ENCODE peak calls at places on chromosome 15, in four cellular contexts. One of them, this sample, is unnamed. For H3K9me3, the result is how much of the 10 kb centered on the place peaks cover.

GRCh38 chr15:31136016-31136415 is 34.5 kb upstream of the TRPM1 start:
- DNase-seq in CD8-positive, alpha-beta memory T cell: no peak
- DNase-seq in psoas muscle: no peak
- DNase-seq in mesenchymal stem cell: no peak
- DNase-seq in this sample: no peak

GRCh38 chr15:42491540-42492225 is 742 bp upstream of the ZNF106 start:
- DNase-seq in mesenchymal stem cell: peak
- DNase-seq in psoas muscle: no peak
- DNase-seq in CD8-positive, alpha-beta memory T cell: no peak
- DNase-seq in this sample: no peak

GRCh38 chr15:72907733-72908132 is 124.2 kb upstream of the ADPGK start:
- DNase-seq in psoas muscle: no peak
- DNase-seq in mesenchymal stem cell: peak
- DNase-seq in CD8-positive, alpha-beta memory T cell: no peak
- DNase-seq in this sample: no peak

GRCh38 chr15:68994149-68994548 is 20.3 kb upstream of the NOX5 start:
- DNase-seq in mesenchymal stem cell: no peak
- DNase-seq in psoas muscle: no peak
- DNase-seq in CD8-positive, alpha-beta memory T cell: no peak
- DNase-seq in this sample: no peak

GRCh38 chr15:56146756-56147155 is 96.9 kb downstream of the RFX7 start:
- DNase-seq in mesenchymal stem cell: no peak
- DNase-seq in CD8-positive, alpha-beta memory T cell: no peak
- DNase-seq in psoas muscle: no peak
- DNase-seq in this sample: no peak

GRCh38 chr15:95929232-95929846 is 401.2 kb upstream of the NR2F2 start:
- DNase-seq in mesenchymal stem cell: peak
- DNase-seq in CD8-positive, alpha-beta memory T cell: no peak
- DNase-seq in psoas muscle: no peak
- DNase-seq in this sample: no peak

GRCh38 chr15:67013696-67014095 is 51.7 kb upstream of the SMAD3 start:
- DNase-seq in psoas muscle: peak
- DNase-seq in mesenchymal stem cell: peak
- DNase-seq in CD8-positive, alpha-beta memory T cell: no peak
- DNase-seq in this sample: no peak

GRCh38 chr15:98421419-98422085 is 226.8 kb upstream of the IGF1R start:
- DNase-seq in psoas muscle: peak
- DNase-seq in mesenchymal stem cell: peak
- DNase-seq in CD8-positive, alpha-beta memory T cell: no peak
- DNase-seq in this sample: peak

GRCh38 chr15:69892351-69892750 is 205.4 kb downstream of the TLE3 start:
- DNase-seq in mesenchymal stem cell: no peak
- DNase-seq in psoas muscle: no peak
- DNase-seq in CD8-positive, alpha-beta memory T cell: no peak
- DNase-seq in this sample: no peak

GRCh38 chr15:81106560-81106959 is 27.5 kb upstream of the CFAP161 start:
- DNase-seq in CD8-positive, alpha-beta memory T cell: no peak
- DNase-seq in mesenchymal stem cell: peak
- DNase-seq in psoas muscle: peak
- DNase-seq in this sample: no peak

GRCh38 chr15:22893881-22894280 is 55.4 kb downstream of the NIPA2 start:
- DNase-seq in psoas muscle: no peak
- DNase-seq in mesenchymal stem cell: no peak
- DNase-seq in CD8-positive, alpha-beta memory T cell: no peak
- DNase-seq in this sample: no peak

GRCh38 chr15:93146196-93146595 is 57.2 kb upstream of the RGMA start:
- DNase-seq in psoas muscle: no peak
- DNase-seq in CD8-positive, alpha-beta memory T cell: no peak
- DNase-seq in mesenchymal stem cell: no peak
- DNase-seq in this sample: no peak

GRCh38 chr15:69677403-69677802 is 224.8 kb downstream of the RPLP1 start:
- DNase-seq in psoas muscle: no peak
- DNase-seq in CD8-positive, alpha-beta memory T cell: no peak
- DNase-seq in mesenchymal stem cell: no peak
- DNase-seq in this sample: no peak

GRCh38 chr15:89114974-89115373 is 26.7 kb downstream of the ABHD2 start:
- DNase-seq in CD8-positive, alpha-beta memory T cell: no peak
- DNase-seq in mesenchymal stem cell: peak
- DNase-seq in psoas muscle: no peak
- DNase-seq in this sample: no peak

GRCh38 chr15:98904466-98905048 is 103.0 kb downstream of the PGPEP1L start:
- DNase-seq in CD8-positive, alpha-beta memory T cell: no peak
- DNase-seq in psoas muscle: no peak
- DNase-seq in mesenchymal stem cell: peak
- DNase-seq in this sample: no peak

GRCh38 chr15:96619171-96619570 is 288.7 kb downstream of the NR2F2 start:
- DNase-seq in psoas muscle: no peak
- DNase-seq in CD8-positive, alpha-beta memory T cell: no peak
- DNase-seq in mesenchymal stem cell: no peak
- DNase-seq in this sample: no peak

GRCh38 chr15:71329041-71329440 is 213.8 kb downstream of the THSD4 start:
- DNase-seq in mesenchymal stem cell: no peak
- DNase-seq in psoas muscle: peak
- DNase-seq in CD8-positive, alpha-beta memory T cell: no peak
- DNase-seq in this sample: no peak

GRCh38 chr15:52261498-52262242 is 33.9 kb downstream of the MYO5C start:
- DNase-seq in mesenchymal stem cell: peak
- DNase-seq in CD8-positive, alpha-beta memory T cell: peak
- DNase-seq in psoas muscle: peak
- DNase-seq in this sample: no peak

GRCh38 chr15:51853987-51854386 is 24.5 kb downstream of the TMOD3 start:
- DNase-seq in psoas muscle: no peak
- DNase-seq in mesenchymal stem cell: peak
- DNase-seq in CD8-positive, alpha-beta memory T cell: no peak
- DNase-seq in this sample: no peak

GRCh38 chr15:39498642-39499041 is 82.2 kb upstream of the THBS1 start:
- DNase-seq in CD8-positive, alpha-beta memory T cell: no peak
- DNase-seq in mesenchymal stem cell: no peak
- DNase-seq in psoas muscle: no peak
- DNase-seq in this sample: no peak

GRCh38 chr15:88590771-88591170 is 30.4 kb upstream of the AEN start:
- DNase-seq in psoas muscle: no peak
- DNase-seq in mesenchymal stem cell: no peak
- DNase-seq in CD8-positive, alpha-beta memory T cell: no peak
- DNase-seq in this sample: no peak

GRCh38 chr15:49135893-49136292 is 19.5 kb downstream of the COPS2 start:
- DNase-seq in CD8-positive, alpha-beta memory T cell: no peak
- DNase-seq in psoas muscle: no peak
- DNase-seq in mesenchymal stem cell: peak
- DNase-seq in this sample: no peak

GRCh38 chr15:71456812-71457211 is 341.5 kb downstream of the THSD4 start:
- DNase-seq in CD8-positive, alpha-beta memory T cell: no peak
- DNase-seq in mesenchymal stem cell: no peak
- DNase-seq in psoas muscle: no peak
- DNase-seq in this sample: no peak

GRCh38 chr15:41950127-41950483 is 22.3 kb downstream of the EHD4 start:
- DNase-seq in CD8-positive, alpha-beta memory T cell: no peak
- DNase-seq in psoas muscle: no peak
- DNase-seq in mesenchymal stem cell: no peak
- DNase-seq in this sample: no peak

GRCh38 chr15:34325368-34325767 is 12.2 kb downstream of the SLC12A6 start:
- DNase-seq in psoas muscle: no peak
- DNase-seq in CD8-positive, alpha-beta memory T cell: no peak
- DNase-seq in mesenchymal stem cell: no peak
- DNase-seq in this sample: no peak

GRCh38 chr15:46853600-46853999 is 863.7 kb upstream of the SEMA6D start:
- DNase-seq in psoas muscle: no peak
- DNase-seq in mesenchymal stem cell: no peak
- DNase-seq in CD8-positive, alpha-beta memory T cell: no peak
- DNase-seq in this sample: no peak

GRCh38 chr15:68209272-68209671 is 4.1 kb upstream of the CALML4 start:
- DNase-seq in psoas muscle: no peak
- DNase-seq in mesenchymal stem cell: no peak
- DNase-seq in CD8-positive, alpha-beta memory T cell: no peak
- DNase-seq in this sample: no peak

GRCh38 chr15:77659350-77660321 is 26.9 kb upstream of the LINGO1 start:
- DNase-seq in psoas muscle: peak
- DNase-seq in mesenchymal stem cell: peak
- DNase-seq in CD8-positive, alpha-beta memory T cell: no peak
- DNase-seq in this sample: no peak

GRCh38 chr15:78216276-78217229 is 17.8 kb downstream of the ACSBG1 start:
- DNase-seq in mesenchymal stem cell: no peak
- DNase-seq in psoas muscle: peak
- DNase-seq in CD8-positive, alpha-beta memory T cell: no peak
- DNase-seq in this sample: no peak

GRCh38 chr15:52480990-52481389 is 47.7 kb downstream of the MYO5A start:
- DNase-seq in CD8-positive, alpha-beta memory T cell: no peak
- DNase-seq in mesenchymal stem cell: no peak
- DNase-seq in psoas muscle: no peak
- DNase-seq in this sample: no peak

GRCh38 chr15:69143756-69144436 is 16.5 kb upstream of the GLCE start:
- DNase-seq in mesenchymal stem cell: no peak
- DNase-seq in psoas muscle: no peak
- DNase-seq in CD8-positive, alpha-beta memory T cell: no peak
- DNase-seq in this sample: no peak

GRCh38 chr15:38002883-38003477 is 68.5 kb downstream of the TMCO5A start:
- DNase-seq in psoas muscle: peak
- DNase-seq in CD8-positive, alpha-beta memory T cell: no peak
- DNase-seq in mesenchymal stem cell: peak
- DNase-seq in this sample: no peak

DNA sequence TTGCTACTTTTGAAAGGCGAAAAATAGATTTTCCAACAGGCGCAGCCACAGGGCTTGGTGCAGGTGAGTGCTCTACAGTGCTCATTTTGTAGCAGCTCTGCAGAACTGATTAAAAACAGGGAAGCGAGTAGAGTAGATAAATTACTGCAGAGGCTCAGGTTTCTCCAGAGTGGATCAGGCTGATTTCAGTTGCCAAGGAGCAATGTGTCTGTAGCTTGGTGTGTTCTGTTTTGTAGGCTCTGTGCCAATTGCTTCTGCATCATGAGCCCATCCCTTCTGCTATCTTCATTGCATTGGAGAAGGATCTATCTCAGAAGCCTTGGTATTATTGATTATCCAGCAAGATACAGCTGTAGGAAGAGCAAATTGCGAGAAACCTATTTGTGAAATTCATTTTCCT is 432.2 kb upstream of the ATP10A start:
- DNase-seq in psoas muscle: no peak
- DNase-seq in CD8-positive, alpha-beta memory T cell: no peak
- DNase-seq in mesenchymal stem cell: no peak
- DNase-seq in this sample: no peak
- H3K9me3 ChIP-seq in psoas muscle: under half
- H3K9me3 ChIP-seq in CD8-positive, alpha-beta memory T cell: under half
- H3K9me3 ChIP-seq in mesenchymal stem cell: under half
- H3K9me3 ChIP-seq in this sample: under half

GRCh38 chr15:79919090-79919748 is 22.4 kb upstream of the MTHFS start:
- DNase-seq in mesenchymal stem cell: no peak
- DNase-seq in psoas muscle: no peak
- DNase-seq in CD8-positive, alpha-beta memory T cell: no peak
- DNase-seq in this sample: no peak
- H3K9me3 ChIP-seq in mesenchymal stem cell: half or more
- H3K9me3 ChIP-seq in psoas muscle: half or more
- H3K9me3 ChIP-seq in CD8-positive, alpha-beta memory T cell: under half
- H3K9me3 ChIP-seq in this sample: under half

DNA sequence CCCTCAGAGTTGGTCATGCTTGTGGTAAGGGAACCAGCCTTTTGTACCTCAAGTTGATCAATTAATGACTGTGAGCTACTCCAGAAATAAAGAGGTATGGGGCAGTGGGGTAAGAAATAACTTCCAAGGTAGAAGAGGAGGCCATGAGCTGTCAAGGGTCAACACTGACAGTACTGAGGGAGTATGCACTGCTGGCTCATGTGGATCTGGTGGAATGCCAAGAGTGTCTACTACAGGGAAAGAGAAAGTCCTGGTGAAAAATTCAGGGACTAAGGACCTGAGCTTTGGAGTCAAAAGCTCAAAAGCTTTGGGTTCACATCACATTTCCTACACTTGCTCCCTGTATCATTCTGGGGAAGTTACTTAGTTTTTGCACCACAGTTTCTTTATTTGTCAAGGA is 154.9 kb downstream of the SEMA6D start:
- DNase-seq in psoas muscle: no peak
- DNase-seq in CD8-positive, alpha-beta memory T cell: no peak
- DNase-seq in mesenchymal stem cell: peak
- DNase-seq in this sample: no peak
- H3K9me3 ChIP-seq in psoas muscle: under half
- H3K9me3 ChIP-seq in CD8-positive, alpha-beta memory T cell: under half
- H3K9me3 ChIP-seq in mesenchymal stem cell: under half
- H3K9me3 ChIP-seq in this sample: under half

DNA sequence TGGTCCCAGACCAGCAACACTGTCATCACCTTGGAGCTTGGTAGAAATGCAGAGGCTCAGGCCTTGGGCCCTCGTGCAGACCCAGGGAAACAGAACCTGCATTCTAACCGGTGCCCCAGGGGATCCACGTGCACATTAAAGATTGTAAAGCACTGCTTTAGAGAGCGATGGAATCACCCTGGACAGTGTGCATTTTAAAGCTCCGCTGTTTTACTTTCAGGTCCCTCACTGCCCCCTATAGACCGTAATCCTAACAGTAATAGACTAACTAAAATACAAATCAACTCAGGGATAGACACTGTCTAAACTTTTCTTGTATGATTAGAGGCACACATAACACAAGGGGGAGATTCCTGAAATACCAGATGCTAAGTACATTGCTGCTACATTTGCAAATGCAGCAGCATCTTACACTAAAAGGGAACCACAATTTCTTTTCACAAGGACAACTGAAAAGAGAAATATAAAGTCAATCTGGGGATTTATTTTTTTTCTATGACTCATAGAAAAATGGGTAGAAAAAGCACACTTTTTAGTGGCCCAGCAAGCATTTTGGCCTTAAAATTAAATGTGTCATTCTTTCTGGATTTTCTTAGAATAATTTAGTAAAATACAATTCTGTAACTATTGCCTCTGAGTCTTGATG is 10.5 kb upstream of the SH3GL3 start:
- DNase-seq in psoas muscle: no peak
- DNase-seq in mesenchymal stem cell: peak
- DNase-seq in CD8-positive, alpha-beta memory T cell: no peak
- DNase-seq in this sample: no peak
- H3K9me3 ChIP-seq in psoas muscle: under half
- H3K9me3 ChIP-seq in mesenchymal stem cell: under half
- H3K9me3 ChIP-seq in CD8-positive, alpha-beta memory T cell: under half
- H3K9me3 ChIP-seq in this sample: under half

DNA sequence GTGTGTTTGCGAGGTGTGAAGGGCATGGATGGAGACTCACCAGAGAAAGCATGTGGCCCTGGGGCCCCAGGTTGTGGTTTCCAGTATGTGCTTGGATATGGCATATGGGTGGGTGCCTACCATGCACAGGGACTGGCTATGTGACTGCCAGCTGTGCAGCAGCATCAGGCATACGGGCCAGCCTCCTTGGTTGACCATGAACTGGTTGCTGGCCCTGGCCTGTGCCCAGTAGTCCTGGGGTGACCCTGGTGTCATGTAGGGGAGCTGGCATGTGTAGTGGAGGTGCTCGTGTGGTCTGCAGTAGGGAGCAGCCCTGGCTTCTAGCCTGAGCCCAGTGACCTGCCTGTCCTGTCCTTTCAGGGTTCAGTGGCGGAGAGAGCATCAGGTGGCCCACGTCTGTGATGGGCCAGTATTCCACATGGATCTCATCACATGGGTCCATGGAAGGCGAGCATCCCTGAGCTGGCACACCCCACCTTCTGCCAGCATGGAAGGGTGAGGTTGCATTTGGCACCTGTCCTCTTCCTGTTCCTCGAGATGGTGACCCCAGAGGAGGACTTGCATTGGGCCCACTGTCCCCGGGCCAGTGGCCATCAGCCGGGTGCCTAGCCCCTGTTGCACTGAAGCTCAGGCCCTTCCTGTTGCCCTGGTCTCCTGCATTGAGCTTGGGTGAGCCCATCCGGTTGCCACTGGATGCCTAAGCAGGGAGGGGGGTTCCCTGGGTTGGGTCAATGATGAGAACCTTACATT is 229.0 kb downstream of the SNRPN start:
- DNase-seq in CD8-positive, alpha-beta memory T cell: peak
- DNase-seq in mesenchymal stem cell: no peak
- DNase-seq in psoas muscle: peak
- DNase-seq in this sample: no peak
- H3K9me3 ChIP-seq in CD8-positive, alpha-beta memory T cell: under half
- H3K9me3 ChIP-seq in mesenchymal stem cell: under half
- H3K9me3 ChIP-seq in psoas muscle: under half
- H3K9me3 ChIP-seq in this sample: under half